ENCODE peak calls at places on chromosome 4, in four cellular contexts. One of them, this sample, is unnamed.

GRCh38 chr4:114151-114550 is 10.2 kb upstream of the ZNF718 start:
- DNase-seq in neural crest cell: no peak
- DNase-seq in COLO829: no peak
- DNase-seq in stimulated activated CD4-positive, alpha-beta T cell treated with anti-CD3 and anti-CD28 coated beads, Interleukin-1b, Interleukin-23, amount 100 ng/mL, for 24 hours: no peak
- DNase-seq in this sample: no peak

GRCh38 chr4:1746265-1746691 is 25.0 kb downstream of the TACC3 start:
- DNase-seq in neural crest cell: peak
- DNase-seq in COLO829: no peak
- DNase-seq in stimulated activated CD4-positive, alpha-beta T cell treated with anti-CD3 and anti-CD28 coated beads, Interleukin-1b, Interleukin-23, amount 100 ng/mL, for 24 hours: peak
- DNase-seq in this sample: peak

GRCh38 chr4:87278335-87278794 is 44.3 kb downstream of the HSD17B13 start:
- DNase-seq in neural crest cell: no peak
- DNase-seq in COLO829: no peak
- DNase-seq in stimulated activated CD4-positive, alpha-beta T cell treated with anti-CD3 and anti-CD28 coated beads, Interleukin-1b, Interleukin-23, amount 100 ng/mL, for 24 hours: no peak
- DNase-seq in this sample: no peak

GRCh38 chr4:7797330-7797729 is 142.3 kb downstream of the AFAP1 start:
- DNase-seq in neural crest cell: no peak
- DNase-seq in COLO829: no peak
- DNase-seq in stimulated activated CD4-positive, alpha-beta T cell treated with anti-CD3 and anti-CD28 coated beads, Interleukin-1b, Interleukin-23, amount 100 ng/mL, for 24 hours: no peak
- DNase-seq in this sample: no peak

GRCh38 chr4:189162888-189163287 is 777.8 kb upstream of the FRG1 start:
- DNase-seq in neural crest cell: no peak
- DNase-seq in COLO829: no peak
- DNase-seq in stimulated activated CD4-positive, alpha-beta T cell treated with anti-CD3 and anti-CD28 coated beads, Interleukin-1b, Interleukin-23, amount 100 ng/mL, for 24 hours: no peak
- DNase-seq in this sample: no peak

GRCh38 chr4:1554876-1555265 is 129.2 kb downstream of the FAM53A start:
- DNase-seq in neural crest cell: no peak
- DNase-seq in COLO829: no peak
- DNase-seq in stimulated activated CD4-positive, alpha-beta T cell treated with anti-CD3 and anti-CD28 coated beads, Interleukin-1b, Interleukin-23, amount 100 ng/mL, for 24 hours: no peak
- DNase-seq in this sample: no peak

GRCh38 chr4:3040447-3041191 is 33.7 kb downstream of the HTT-AS start:
- DNase-seq in neural crest cell: no peak
- DNase-seq in COLO829: no peak
- DNase-seq in stimulated activated CD4-positive, alpha-beta T cell treated with anti-CD3 and anti-CD28 coated beads, Interleukin-1b, Interleukin-23, amount 100 ng/mL, for 24 hours: no peak
- DNase-seq in this sample: no peak

GRCh38 chr4:7781361-7781760 is 158.3 kb downstream of the AFAP1 start:
- DNase-seq in neural crest cell: no peak
- DNase-seq in COLO829: peak
- DNase-seq in stimulated activated CD4-positive, alpha-beta T cell treated with anti-CD3 and anti-CD28 coated beads, Interleukin-1b, Interleukin-23, amount 100 ng/mL, for 24 hours: no peak
- DNase-seq in this sample: no peak

GRCh38 chr4:929970-930625 is 2.0 kb downstream of the GAK start:
- DNase-seq in neural crest cell: no peak
- DNase-seq in COLO829: no peak
- DNase-seq in stimulated activated CD4-positive, alpha-beta T cell treated with anti-CD3 and anti-CD28 coated beads, Interleukin-1b, Interleukin-23, amount 100 ng/mL, for 24 hours: no peak
- DNase-seq in this sample: no peak

GRCh38 chr4:31275906-31276305 is 555.7 kb downstream of the PCDH7 start:
- DNase-seq in neural crest cell: no peak
- DNase-seq in COLO829: no peak
- DNase-seq in stimulated activated CD4-positive, alpha-beta T cell treated with anti-CD3 and anti-CD28 coated beads, Interleukin-1b, Interleukin-23, amount 100 ng/mL, for 24 hours: no peak
- DNase-seq in this sample: no peak

GRCh38 chr4:70530997-70531396 is 12.6 kb downstream of the AMTN start:
- DNase-seq in neural crest cell: no peak
- DNase-seq in COLO829: no peak
- DNase-seq in stimulated activated CD4-positive, alpha-beta T cell treated with anti-CD3 and anti-CD28 coated beads, Interleukin-1b, Interleukin-23, amount 100 ng/mL, for 24 hours: no peak
- DNase-seq in this sample: no peak

GRCh38 chr4:82561745-82562552 is at the start of gene TMEM150C:
- DNase-seq in neural crest cell: peak
- DNase-seq in COLO829: peak
- DNase-seq in stimulated activated CD4-positive, alpha-beta T cell treated with anti-CD3 and anti-CD28 coated beads, Interleukin-1b, Interleukin-23, amount 100 ng/mL, for 24 hours: no peak
- DNase-seq in this sample: peak

GRCh38 chr4:109072595-109072994 is 229.9 kb downstream of the COL25A1 start:
- DNase-seq in neural crest cell: no peak
- DNase-seq in COLO829: no peak
- DNase-seq in stimulated activated CD4-positive, alpha-beta T cell treated with anti-CD3 and anti-CD28 coated beads, Interleukin-1b, Interleukin-23, amount 100 ng/mL, for 24 hours: no peak
- DNase-seq in this sample: no peak

GRCh38 chr4:72084587-72085011 is 52.8 kb downstream of the NPFFR2 start:
- DNase-seq in neural crest cell: no peak
- DNase-seq in COLO829: no peak
- DNase-seq in stimulated activated CD4-positive, alpha-beta T cell treated with anti-CD3 and anti-CD28 coated beads, Interleukin-1b, Interleukin-23, amount 100 ng/mL, for 24 hours: no peak
- DNase-seq in this sample: no peak

GRCh38 chr4:176547005-176547404 is 227.2 kb downstream of the SPCS3 start:
- DNase-seq in neural crest cell: no peak
- DNase-seq in COLO829: no peak
- DNase-seq in stimulated activated CD4-positive, alpha-beta T cell treated with anti-CD3 and anti-CD28 coated beads, Interleukin-1b, Interleukin-23, amount 100 ng/mL, for 24 hours: no peak
- DNase-seq in this sample: peak

GRCh38 chr4:1898681-1899080 is 27.5 kb downstream of the NSD2 start:
- DNase-seq in neural crest cell: no peak
- DNase-seq in COLO829: no peak
- DNase-seq in stimulated activated CD4-positive, alpha-beta T cell treated with anti-CD3 and anti-CD28 coated beads, Interleukin-1b, Interleukin-23, amount 100 ng/mL, for 24 hours: no peak
- DNase-seq in this sample: no peak

GRCh38 chr4:26952891-26953290 is 92.2 kb downstream of the STIM2 start:
- DNase-seq in neural crest cell: no peak
- DNase-seq in COLO829: no peak
- DNase-seq in stimulated activated CD4-positive, alpha-beta T cell treated with anti-CD3 and anti-CD28 coated beads, Interleukin-1b, Interleukin-23, amount 100 ng/mL, for 24 hours: no peak
- DNase-seq in this sample: no peak

GRCh38 chr4:6019316-6020263 is 1.4 kb upstream of the C4orf50 start:
- DNase-seq in neural crest cell: peak
- DNase-seq in COLO829: peak
- DNase-seq in stimulated activated CD4-positive, alpha-beta T cell treated with anti-CD3 and anti-CD28 coated beads, Interleukin-1b, Interleukin-23, amount 100 ng/mL, for 24 hours: no peak
- DNase-seq in this sample: peak